ENCODE peak calls at places on chromosomes 16 and 17, in eight cellular contexts. One of them, this sample, is unnamed.

GRCh38 chr17:78879679-78880186 is 23.3 kb downstream of the CEP295NL start:
- DNase-seq in stimulated activated CD8-positive, alpha-beta memory T cell treated with anti-CD3 and anti-CD28 coated beads, Interleukin-4, amount 100 ng/mL, for 1 hour: no peak
- DNase-seq in left cardiac atrium: peak; percentile 85
- DNase-seq in transverse colon: peak; percentile 46
- DNase-seq in activated T-cell treated with anti-CD3 and anti-CD28 coated beads, Interleukin-2, amount 50 U/mL, for 72 hours: peak; percentile 38
- DNase-seq in NCI-H345: no peak
- DNase-seq in iPS-NIHi11: no peak
- DNase-seq in HT1080: peak; percentile 86
- DNase-seq in this sample: peak; percentile 21

GRCh38 chr16:11319529-11320146 is 25.6 kb upstream of the RMI2 start:
- DNase-seq in stimulated activated CD8-positive, alpha-beta memory T cell treated with anti-CD3 and anti-CD28 coated beads, Interleukin-4, amount 100 ng/mL, for 1 hour: no peak
- DNase-seq in left cardiac atrium: no peak
- DNase-seq in transverse colon: no peak
- DNase-seq in activated T-cell treated with anti-CD3 and anti-CD28 coated beads, Interleukin-2, amount 50 U/mL, for 72 hours: no peak
- DNase-seq in NCI-H345: peak; percentile 60
- DNase-seq in iPS-NIHi11: no peak
- DNase-seq in HT1080: no peak
- DNase-seq in this sample: no peak

GRCh38 chr16:4116328-4117249 is at the start of gene ADCY9:
- DNase-seq in stimulated activated CD8-positive, alpha-beta memory T cell treated with anti-CD3 and anti-CD28 coated beads, Interleukin-4, amount 100 ng/mL, for 1 hour: peak; percentile 18
- DNase-seq in left cardiac atrium: peak; percentile 83
- DNase-seq in transverse colon: peak; percentile 82
- DNase-seq in activated T-cell treated with anti-CD3 and anti-CD28 coated beads, Interleukin-2, amount 50 U/mL, for 72 hours: peak; percentile 87
- DNase-seq in NCI-H345: peak; percentile 90
- DNase-seq in iPS-NIHi11: peak; percentile 100
- DNase-seq in HT1080: peak; percentile 34
- DNase-seq in this sample: peak; percentile 81

GRCh38 chr17:35750526-35751395 is 2.3 kb downstream of the GAS2L2 start:
- DNase-seq in stimulated activated CD8-positive, alpha-beta memory T cell treated with anti-CD3 and anti-CD28 coated beads, Interleukin-4, amount 100 ng/mL, for 1 hour: no peak
- DNase-seq in left cardiac atrium: no peak
- DNase-seq in transverse colon: no peak
- DNase-seq in activated T-cell treated with anti-CD3 and anti-CD28 coated beads, Interleukin-2, amount 50 U/mL, for 72 hours: no peak
- DNase-seq in NCI-H345: no peak
- DNase-seq in iPS-NIHi11: no peak
- DNase-seq in HT1080: no peak
- DNase-seq in this sample: no peak

GRCh38 chr17:78492116-78492799 is 84.9 kb downstream of the DNAH17 start:
- DNase-seq in stimulated activated CD8-positive, alpha-beta memory T cell treated with anti-CD3 and anti-CD28 coated beads, Interleukin-4, amount 100 ng/mL, for 1 hour: no peak
- DNase-seq in left cardiac atrium: no peak
- DNase-seq in transverse colon: no peak
- DNase-seq in activated T-cell treated with anti-CD3 and anti-CD28 coated beads, Interleukin-2, amount 50 U/mL, for 72 hours: no peak
- DNase-seq in NCI-H345: no peak
- DNase-seq in iPS-NIHi11: peak; percentile 49
- DNase-seq in HT1080: no peak
- DNase-seq in this sample: no peak

GRCh38 chr17:33302394-33302793 is 9.3 kb upstream of the ASIC2 start:
- DNase-seq in stimulated activated CD8-positive, alpha-beta memory T cell treated with anti-CD3 and anti-CD28 coated beads, Interleukin-4, amount 100 ng/mL, for 1 hour: no peak
- DNase-seq in left cardiac atrium: no peak
- DNase-seq in transverse colon: no peak
- DNase-seq in activated T-cell treated with anti-CD3 and anti-CD28 coated beads, Interleukin-2, amount 50 U/mL, for 72 hours: no peak
- DNase-seq in NCI-H345: no peak
- DNase-seq in iPS-NIHi11: no peak
- DNase-seq in HT1080: no peak
- DNase-seq in this sample: no peak

GRCh38 chr16:86987746-86988670 is 329.2 kb downstream of the C16orf95 start:
- DNase-seq in stimulated activated CD8-positive, alpha-beta memory T cell treated with anti-CD3 and anti-CD28 coated beads, Interleukin-4, amount 100 ng/mL, for 1 hour: no peak
- DNase-seq in left cardiac atrium: no peak
- DNase-seq in transverse colon: no peak
- DNase-seq in activated T-cell treated with anti-CD3 and anti-CD28 coated beads, Interleukin-2, amount 50 U/mL, for 72 hours: no peak
- DNase-seq in NCI-H345: no peak
- DNase-seq in iPS-NIHi11: no peak
- DNase-seq in HT1080: no peak
- DNase-seq in this sample: no peak

GRCh38 chr17:81549031-81549557 is 3.1 kb downstream of the FAAP100 start:
- DNase-seq in stimulated activated CD8-positive, alpha-beta memory T cell treated with anti-CD3 and anti-CD28 coated beads, Interleukin-4, amount 100 ng/mL, for 1 hour: no peak
- DNase-seq in left cardiac atrium: peak; percentile 37
- DNase-seq in transverse colon: no peak
- DNase-seq in activated T-cell treated with anti-CD3 and anti-CD28 coated beads, Interleukin-2, amount 50 U/mL, for 72 hours: no peak
- DNase-seq in NCI-H345: no peak
- DNase-seq in iPS-NIHi11: no peak
- DNase-seq in HT1080: no peak
- DNase-seq in this sample: no peak

GRCh38 chr17:4124994-4125393 is 17.8 kb downstream of the ZZEF1 start:
- DNase-seq in stimulated activated CD8-positive, alpha-beta memory T cell treated with anti-CD3 and anti-CD28 coated beads, Interleukin-4, amount 100 ng/mL, for 1 hour: no peak
- DNase-seq in left cardiac atrium: no peak
- DNase-seq in transverse colon: no peak
- DNase-seq in activated T-cell treated with anti-CD3 and anti-CD28 coated beads, Interleukin-2, amount 50 U/mL, for 72 hours: no peak
- DNase-seq in NCI-H345: no peak
- DNase-seq in iPS-NIHi11: peak; percentile 38
- DNase-seq in HT1080: no peak
- DNase-seq in this sample: no peak

GRCh38 chr17:2056221-2057129 is 1.6 kb downstream of the HIC1 start:
- DNase-seq in stimulated activated CD8-positive, alpha-beta memory T cell treated with anti-CD3 and anti-CD28 coated beads, Interleukin-4, amount 100 ng/mL, for 1 hour: no peak
- DNase-seq in left cardiac atrium: no peak
- DNase-seq in transverse colon: peak; percentile 42
- DNase-seq in activated T-cell treated with anti-CD3 and anti-CD28 coated beads, Interleukin-2, amount 50 U/mL, for 72 hours: peak; percentile 57
- DNase-seq in NCI-H345: no peak
- DNase-seq in iPS-NIHi11: peak; percentile 60
- DNase-seq in HT1080: no peak
- DNase-seq in this sample: peak; percentile 69

GRCh38 chr16:50547944-50548658 is at the start of gene NKD1:
- DNase-seq in stimulated activated CD8-positive, alpha-beta memory T cell treated with anti-CD3 and anti-CD28 coated beads, Interleukin-4, amount 100 ng/mL, for 1 hour: peak; percentile 44
- DNase-seq in left cardiac atrium: peak; percentile 70
- DNase-seq in transverse colon: peak; percentile 74
- DNase-seq in activated T-cell treated with anti-CD3 and anti-CD28 coated beads, Interleukin-2, amount 50 U/mL, for 72 hours: peak; percentile 75
- DNase-seq in NCI-H345: peak; percentile 57
- DNase-seq in iPS-NIHi11: peak; percentile 94
- DNase-seq in HT1080: no peak
- DNase-seq in this sample: peak; percentile 74

GRCh38 chr17:22277595-22277994 is 585.3 kb downstream of the KCNJ18 start:
- DNase-seq in stimulated activated CD8-positive, alpha-beta memory T cell treated with anti-CD3 and anti-CD28 coated beads, Interleukin-4, amount 100 ng/mL, for 1 hour: no peak
- DNase-seq in left cardiac atrium: no peak
- DNase-seq in transverse colon: no peak
- DNase-seq in activated T-cell treated with anti-CD3 and anti-CD28 coated beads, Interleukin-2, amount 50 U/mL, for 72 hours: no peak
- DNase-seq in NCI-H345: no peak
- DNase-seq in iPS-NIHi11: no peak
- DNase-seq in HT1080: no peak
- DNase-seq in this sample: no peak

GRCh38 chr17:68693466-68693865 is 92.3 kb upstream of the FAM20A start:
- DNase-seq in stimulated activated CD8-positive, alpha-beta memory T cell treated with anti-CD3 and anti-CD28 coated beads, Interleukin-4, amount 100 ng/mL, for 1 hour: no peak
- DNase-seq in left cardiac atrium: no peak
- DNase-seq in transverse colon: no peak
- DNase-seq in activated T-cell treated with anti-CD3 and anti-CD28 coated beads, Interleukin-2, amount 50 U/mL, for 72 hours: no peak
- DNase-seq in NCI-H345: no peak
- DNase-seq in iPS-NIHi11: no peak
- DNase-seq in HT1080: no peak
- DNase-seq in this sample: no peak

GRCh38 chr16:54636221-54636793 is 294.4 kb upstream of the IRX5 start:
- DNase-seq in stimulated activated CD8-positive, alpha-beta memory T cell treated with anti-CD3 and anti-CD28 coated beads, Interleukin-4, amount 100 ng/mL, for 1 hour: no peak
- DNase-seq in left cardiac atrium: no peak
- DNase-seq in transverse colon: no peak
- DNase-seq in activated T-cell treated with anti-CD3 and anti-CD28 coated beads, Interleukin-2, amount 50 U/mL, for 72 hours: no peak
- DNase-seq in NCI-H345: no peak
- DNase-seq in iPS-NIHi11: no peak
- DNase-seq in HT1080: no peak
- DNase-seq in this sample: no peak

GRCh38 chr16:67006930-67007658 is 18.7 kb downstream of the CES4A start:
- DNase-seq in stimulated activated CD8-positive, alpha-beta memory T cell treated with anti-CD3 and anti-CD28 coated beads, Interleukin-4, amount 100 ng/mL, for 1 hour: no peak
- DNase-seq in left cardiac atrium: no peak
- DNase-seq in transverse colon: no peak
- DNase-seq in activated T-cell treated with anti-CD3 and anti-CD28 coated beads, Interleukin-2, amount 50 U/mL, for 72 hours: no peak
- DNase-seq in NCI-H345: no peak
- DNase-seq in iPS-NIHi11: no peak
- DNase-seq in HT1080: peak; percentile 71
- DNase-seq in this sample: no peak

GRCh38 chr17:54891176-54891821 is 9.4 kb upstream of the TOM1L1 start:
- DNase-seq in stimulated activated CD8-positive, alpha-beta memory T cell treated with anti-CD3 and anti-CD28 coated beads, Interleukin-4, amount 100 ng/mL, for 1 hour: no peak
- DNase-seq in left cardiac atrium: no peak
- DNase-seq in transverse colon: no peak
- DNase-seq in activated T-cell treated with anti-CD3 and anti-CD28 coated beads, Interleukin-2, amount 50 U/mL, for 72 hours: peak; percentile 8
- DNase-seq in NCI-H345: peak; percentile 43
- DNase-seq in iPS-NIHi11: peak; percentile 62
- DNase-seq in HT1080: peak; percentile 63
- DNase-seq in this sample: no peak

GRCh38 chr16:53415504-53415903 is 18.8 kb upstream of the RBL2 start:
- DNase-seq in stimulated activated CD8-positive, alpha-beta memory T cell treated with anti-CD3 and anti-CD28 coated beads, Interleukin-4, amount 100 ng/mL, for 1 hour: no peak
- DNase-seq in left cardiac atrium: no peak
- DNase-seq in transverse colon: no peak
- DNase-seq in activated T-cell treated with anti-CD3 and anti-CD28 coated beads, Interleukin-2, amount 50 U/mL, for 72 hours: no peak
- DNase-seq in NCI-H345: peak; percentile 33
- DNase-seq in iPS-NIHi11: peak; percentile 44
- DNase-seq in HT1080: peak; percentile 41
- DNase-seq in this sample: no peak

GRCh38 chr16:85947511-85948509 is 48.8 kb downstream of the IRF8 start:
- DNase-seq in stimulated activated CD8-positive, alpha-beta memory T cell treated with anti-CD3 and anti-CD28 coated beads, Interleukin-4, amount 100 ng/mL, for 1 hour: no peak
- DNase-seq in left cardiac atrium: no peak
- DNase-seq in transverse colon: peak; percentile 23
- DNase-seq in activated T-cell treated with anti-CD3 and anti-CD28 coated beads, Interleukin-2, amount 50 U/mL, for 72 hours: peak; percentile 58
- DNase-seq in NCI-H345: no peak
- DNase-seq in iPS-NIHi11: no peak
- DNase-seq in HT1080: no peak
- DNase-seq in this sample: peak; percentile 30

GRCh38 chr17:15289285-15290185 is 24.4 kb upstream of the PMP22 start:
- DNase-seq in stimulated activated CD8-positive, alpha-beta memory T cell treated with anti-CD3 and anti-CD28 coated beads, Interleukin-4, amount 100 ng/mL, for 1 hour: no peak
- DNase-seq in left cardiac atrium: no peak
- DNase-seq in transverse colon: no peak
- DNase-seq in activated T-cell treated with anti-CD3 and anti-CD28 coated beads, Interleukin-2, amount 50 U/mL, for 72 hours: no peak
- DNase-seq in NCI-H345: no peak
- DNase-seq in iPS-NIHi11: no peak
- DNase-seq in HT1080: peak; percentile 68
- DNase-seq in this sample: no peak

GRCh38 chr17:59796785-59797205 is 89.3 kb downstream of the VMP1 start:
- DNase-seq in stimulated activated CD8-positive, alpha-beta memory T cell treated with anti-CD3 and anti-CD28 coated beads, Interleukin-4, amount 100 ng/mL, for 1 hour: no peak
- DNase-seq in left cardiac atrium: no peak
- DNase-seq in transverse colon: no peak
- DNase-seq in activated T-cell treated with anti-CD3 and anti-CD28 coated beads, Interleukin-2, amount 50 U/mL, for 72 hours: no peak
- DNase-seq in NCI-H345: no peak
- DNase-seq in iPS-NIHi11: no peak
- DNase-seq in HT1080: no peak
- DNase-seq in this sample: no peak

GRCh38 chr17:45093444-45094110 is 32.5 kb downstream of the NMT1 start:
- DNase-seq in stimulated activated CD8-positive, alpha-beta memory T cell treated with anti-CD3 and anti-CD28 coated beads, Interleukin-4, amount 100 ng/mL, for 1 hour: no peak
- DNase-seq in left cardiac atrium: no peak
- DNase-seq in transverse colon: no peak
- DNase-seq in activated T-cell treated with anti-CD3 and anti-CD28 coated beads, Interleukin-2, amount 50 U/mL, for 72 hours: no peak
- DNase-seq in NCI-H345: no peak
- DNase-seq in iPS-NIHi11: no peak
- DNase-seq in HT1080: no peak
- DNase-seq in this sample: no peak

GRCh38 chr17:34300652-34301390 is 15.3 kb downstream of the CCL11 start:
- DNase-seq in stimulated activated CD8-positive, alpha-beta memory T cell treated with anti-CD3 and anti-CD28 coated beads, Interleukin-4, amount 100 ng/mL, for 1 hour: no peak
- DNase-seq in left cardiac atrium: no peak
- DNase-seq in transverse colon: no peak
- DNase-seq in activated T-cell treated with anti-CD3 and anti-CD28 coated beads, Interleukin-2, amount 50 U/mL, for 72 hours: no peak
- DNase-seq in NCI-H345: no peak
- DNase-seq in iPS-NIHi11: no peak
- DNase-seq in HT1080: peak; percentile 42
- DNase-seq in this sample: no peak

GRCh38 chr16:13332713-13333255 is 431.4 kb downstream of the SHISA9 start:
- DNase-seq in stimulated activated CD8-positive, alpha-beta memory T cell treated with anti-CD3 and anti-CD28 coated beads, Interleukin-4, amount 100 ng/mL, for 1 hour: no peak
- DNase-seq in left cardiac atrium: no peak
- DNase-seq in transverse colon: no peak
- DNase-seq in activated T-cell treated with anti-CD3 and anti-CD28 coated beads, Interleukin-2, amount 50 U/mL, for 72 hours: no peak
- DNase-seq in NCI-H345: peak; percentile 52
- DNase-seq in iPS-NIHi11: peak; percentile 34
- DNase-seq in HT1080: no peak
- DNase-seq in this sample: no peak

GRCh38 chr16:58105619-58106018 is 23.6 kb downstream of the CFAP20 start:
- DNase-seq in stimulated activated CD8-positive, alpha-beta memory T cell treated with anti-CD3 and anti-CD28 coated beads, Interleukin-4, amount 100 ng/mL, for 1 hour: no peak
- DNase-seq in left cardiac atrium: no peak
- DNase-seq in transverse colon: no peak
- DNase-seq in activated T-cell treated with anti-CD3 and anti-CD28 coated beads, Interleukin-2, amount 50 U/mL, for 72 hours: no peak
- DNase-seq in NCI-H345: no peak
- DNase-seq in iPS-NIHi11: no peak
- DNase-seq in HT1080: no peak
- DNase-seq in this sample: no peak

GRCh38 chr17:81712468-81713003 is 452 bp downstream of the SLC25A10 start:
- DNase-seq in stimulated activated CD8-positive, alpha-beta memory T cell treated with anti-CD3 and anti-CD28 coated beads, Interleukin-4, amount 100 ng/mL, for 1 hour: no peak
- DNase-seq in left cardiac atrium: no peak
- DNase-seq in transverse colon: peak; percentile 46
- DNase-seq in activated T-cell treated with anti-CD3 and anti-CD28 coated beads, Interleukin-2, amount 50 U/mL, for 72 hours: no peak
- DNase-seq in NCI-H345: no peak
- DNase-seq in iPS-NIHi11: peak; percentile 73
- DNase-seq in HT1080: peak; percentile 46
- DNase-seq in this sample: no peak

GRCh38 chr16:82187829-82188228 is 17.8 kb upstream of the MPHOSPH6 start:
- DNase-seq in stimulated activated CD8-positive, alpha-beta memory T cell treated with anti-CD3 and anti-CD28 coated beads, Interleukin-4, amount 100 ng/mL, for 1 hour: no peak
- DNase-seq in left cardiac atrium: no peak
- DNase-seq in transverse colon: no peak
- DNase-seq in activated T-cell treated with anti-CD3 and anti-CD28 coated beads, Interleukin-2, amount 50 U/mL, for 72 hours: peak; percentile 17
- DNase-seq in NCI-H345: no peak
- DNase-seq in iPS-NIHi11: no peak
- DNase-seq in HT1080: no peak
- DNase-seq in this sample: no peak

GRCh38 chr17:81566461-81567126 is 14.4 kb upstream of the FAAP100 start:
- DNase-seq in stimulated activated CD8-positive, alpha-beta memory T cell treated with anti-CD3 and anti-CD28 coated beads, Interleukin-4, amount 100 ng/mL, for 1 hour: no peak
- DNase-seq in left cardiac atrium: peak; percentile 75
- DNase-seq in transverse colon: peak; percentile 73
- DNase-seq in activated T-cell treated with anti-CD3 and anti-CD28 coated beads, Interleukin-2, amount 50 U/mL, for 72 hours: no peak
- DNase-seq in NCI-H345: peak; percentile 43
- DNase-seq in iPS-NIHi11: no peak
- DNase-seq in HT1080: peak; percentile 98
- DNase-seq in this sample: no peak

GRCh38 chr16:77450790-77451487 is 16.1 kb upstream of the ADAMTS18 start:
- DNase-seq in stimulated activated CD8-positive, alpha-beta memory T cell treated with anti-CD3 and anti-CD28 coated beads, Interleukin-4, amount 100 ng/mL, for 1 hour: no peak
- DNase-seq in left cardiac atrium: no peak
- DNase-seq in transverse colon: no peak
- DNase-seq in activated T-cell treated with anti-CD3 and anti-CD28 coated beads, Interleukin-2, amount 50 U/mL, for 72 hours: no peak
- DNase-seq in NCI-H345: peak; percentile 94
- DNase-seq in iPS-NIHi11: no peak
- DNase-seq in HT1080: no peak
- DNase-seq in this sample: no peak

GRCh38 chr17:77327181-77327565 is 186.4 kb downstream of the SEC14L1 start:
- DNase-seq in stimulated activated CD8-positive, alpha-beta memory T cell treated with anti-CD3 and anti-CD28 coated beads, Interleukin-4, amount 100 ng/mL, for 1 hour: no peak
- DNase-seq in left cardiac atrium: no peak
- DNase-seq in transverse colon: peak; percentile 9
- DNase-seq in activated T-cell treated with anti-CD3 and anti-CD28 coated beads, Interleukin-2, amount 50 U/mL, for 72 hours: no peak
- DNase-seq in NCI-H345: no peak
- DNase-seq in iPS-NIHi11: no peak
- DNase-seq in HT1080: no peak
- DNase-seq in this sample: no peak

GRCh38 chr16:16016388-16016964 is 67.1 kb downstream of the ABCC1 start:
- DNase-seq in stimulated activated CD8-positive, alpha-beta memory T cell treated with anti-CD3 and anti-CD28 coated beads, Interleukin-4, amount 100 ng/mL, for 1 hour: no peak
- DNase-seq in left cardiac atrium: no peak
- DNase-seq in transverse colon: no peak
- DNase-seq in activated T-cell treated with anti-CD3 and anti-CD28 coated beads, Interleukin-2, amount 50 U/mL, for 72 hours: no peak
- DNase-seq in NCI-H345: no peak
- DNase-seq in iPS-NIHi11: no peak
- DNase-seq in HT1080: no peak
- DNase-seq in this sample: no peak

GRCh38 chr17:1329745-1330343 is 50.4 kb downstream of the TRARG1 start:
- DNase-seq in stimulated activated CD8-positive, alpha-beta memory T cell treated with anti-CD3 and anti-CD28 coated beads, Interleukin-4, amount 100 ng/mL, for 1 hour: no peak
- DNase-seq in left cardiac atrium: no peak
- DNase-seq in transverse colon: no peak
- DNase-seq in activated T-cell treated with anti-CD3 and anti-CD28 coated beads, Interleukin-2, amount 50 U/mL, for 72 hours: no peak
- DNase-seq in NCI-H345: no peak
- DNase-seq in iPS-NIHi11: no peak
- DNase-seq in HT1080: no peak
- DNase-seq in this sample: no peak

GRCh38 chr17:57666946-57667345 is 78.2 kb downstream of the CCDC182 start:
- DNase-seq in stimulated activated CD8-positive, alpha-beta memory T cell treated with anti-CD3 and anti-CD28 coated beads, Interleukin-4, amount 100 ng/mL, for 1 hour: no peak
- DNase-seq in left cardiac atrium: no peak
- DNase-seq in transverse colon: no peak
- DNase-seq in activated T-cell treated with anti-CD3 and anti-CD28 coated beads, Interleukin-2, amount 50 U/mL, for 72 hours: no peak
- DNase-seq in NCI-H345: no peak
- DNase-seq in iPS-NIHi11: no peak
- DNase-seq in HT1080: no peak
- DNase-seq in this sample: no peak

GRCh38 chr17:70053241-70054234 is 21.5 kb upstream of the KCNJ16 start:
- DNase-seq in stimulated activated CD8-positive, alpha-beta memory T cell treated with anti-CD3 and anti-CD28 coated beads, Interleukin-4, amount 100 ng/mL, for 1 hour: no peak
- DNase-seq in left cardiac atrium: peak; percentile 18
- DNase-seq in transverse colon: no peak
- DNase-seq in activated T-cell treated with anti-CD3 and anti-CD28 coated beads, Interleukin-2, amount 50 U/mL, for 72 hours: no peak
- DNase-seq in NCI-H345: no peak
- DNase-seq in iPS-NIHi11: no peak
- DNase-seq in HT1080: no peak
- DNase-seq in this sample: no peak

This sample was measured in activated CD4-positive, alpha-beta memory T cell treated with anti-CD3 and anti-CD28 coated beads, Interleukin-2, amount 10 ng/mL, durations not matched to agents 7 days and 5 days.